ENCODE peak calls at places on chromosome 1, in seven cellular contexts. One of them, this sample, is unnamed.
A peak's percentile ranks its signal among the peaks of the same experiment; 100 is the strongest.

GRCh38 chr1:54980528-54981241 is at the start of gene TMEM61:
- DNase-seq in heart right ventricle: no peak
- DNase-seq in fibroblast of lung: no peak
- DNase-seq in heart left ventricle: no peak
- DNase-seq in upper lobe of right lung: peak; percentile 74
- DNase-seq in aorta: no peak
- DNase-seq in effector memory CD4-positive, alpha-beta T cell: no peak
- DNase-seq in this sample: no peak

GRCh38 chr1:106646261-106646660 is 410.2 kb upstream of the PRMT6 start:
- DNase-seq in heart right ventricle: no peak
- DNase-seq in fibroblast of lung: no peak
- DNase-seq in heart left ventricle: no peak
- DNase-seq in upper lobe of right lung: no peak
- DNase-seq in aorta: no peak
- DNase-seq in effector memory CD4-positive, alpha-beta T cell: no peak
- DNase-seq in this sample: no peak

GRCh38 chr1:87914396-87914795 is 585.7 kb downstream of the LMO4 start:
- DNase-seq in heart right ventricle: no peak
- DNase-seq in fibroblast of lung: peak; percentile 12
- DNase-seq in heart left ventricle: no peak
- DNase-seq in upper lobe of right lung: no peak
- DNase-seq in aorta: no peak
- DNase-seq in effector memory CD4-positive, alpha-beta T cell: no peak
- DNase-seq in this sample: no peak

GRCh38 chr1:56507925-56508522 is 71.3 kb downstream of the PLPP3 start:
- DNase-seq in heart right ventricle: peak; percentile 24
- DNase-seq in fibroblast of lung: no peak
- DNase-seq in heart left ventricle: no peak
- DNase-seq in upper lobe of right lung: no peak
- DNase-seq in aorta: no peak
- DNase-seq in effector memory CD4-positive, alpha-beta T cell: no peak
- DNase-seq in this sample: no peak

GRCh38 chr1:23283660-23284602 is 60.2 kb downstream of the HNRNPR start:
- DNase-seq in heart right ventricle: no peak
- DNase-seq in fibroblast of lung: peak; percentile 73
- DNase-seq in heart left ventricle: no peak
- DNase-seq in upper lobe of right lung: no peak
- DNase-seq in aorta: no peak
- DNase-seq in effector memory CD4-positive, alpha-beta T cell: no peak
- DNase-seq in this sample: no peak

GRCh38 chr1:53681647-53682368 is 57.2 kb downstream of the GLIS1 start:
- DNase-seq in heart right ventricle: peak; percentile 33
- DNase-seq in fibroblast of lung: peak; percentile 22
- DNase-seq in heart left ventricle: peak; percentile 40
- DNase-seq in upper lobe of right lung: no peak
- DNase-seq in aorta: no peak
- DNase-seq in effector memory CD4-positive, alpha-beta T cell: no peak
- DNase-seq in this sample: peak; percentile 26

GRCh38 chr1:91949356-91949699 is at the start of gene BRDT:
- DNase-seq in heart right ventricle: no peak
- DNase-seq in fibroblast of lung: no peak
- DNase-seq in heart left ventricle: no peak
- DNase-seq in upper lobe of right lung: no peak
- DNase-seq in aorta: no peak
- DNase-seq in effector memory CD4-positive, alpha-beta T cell: no peak
- DNase-seq in this sample: no peak

GRCh38 chr1:117106478-117106877 is 15.1 kb downstream of the TRIM45 start:
- DNase-seq in heart right ventricle: no peak
- DNase-seq in fibroblast of lung: no peak
- DNase-seq in heart left ventricle: no peak
- DNase-seq in upper lobe of right lung: no peak
- DNase-seq in aorta: no peak
- DNase-seq in effector memory CD4-positive, alpha-beta T cell: no peak
- DNase-seq in this sample: no peak

GRCh38 chr1:210586785-210587184 is 258.1 kb downstream of the HHAT start:
- DNase-seq in heart right ventricle: no peak
- DNase-seq in fibroblast of lung: peak; percentile 3
- DNase-seq in heart left ventricle: no peak
- DNase-seq in upper lobe of right lung: no peak
- DNase-seq in aorta: no peak
- DNase-seq in effector memory CD4-positive, alpha-beta T cell: no peak
- DNase-seq in this sample: no peak

GRCh38 chr1:56833088-56833487 is 13.9 kb upstream of the FYB2 start:
- DNase-seq in heart right ventricle: no peak
- DNase-seq in fibroblast of lung: no peak
- DNase-seq in heart left ventricle: no peak
- DNase-seq in upper lobe of right lung: no peak
- DNase-seq in aorta: no peak
- DNase-seq in effector memory CD4-positive, alpha-beta T cell: no peak
- DNase-seq in this sample: no peak

GRCh38 chr1:197933647-197934046 is 16.5 kb downstream of the LHX9 start:
- DNase-seq in heart right ventricle: no peak
- DNase-seq in fibroblast of lung: no peak
- DNase-seq in heart left ventricle: no peak
- DNase-seq in upper lobe of right lung: no peak
- DNase-seq in aorta: no peak
- DNase-seq in effector memory CD4-positive, alpha-beta T cell: no peak
- DNase-seq in this sample: no peak

GRCh38 chr1:229336345-229336744 is 6.5 kb downstream of the CCSAP start:
- DNase-seq in heart right ventricle: no peak
- DNase-seq in fibroblast of lung: no peak
- DNase-seq in heart left ventricle: no peak
- DNase-seq in upper lobe of right lung: no peak
- DNase-seq in aorta: no peak
- DNase-seq in effector memory CD4-positive, alpha-beta T cell: no peak
- DNase-seq in this sample: no peak

GRCh38 chr1:173954179-173954578 is 37.1 kb upstream of the SERPINC1 start:
- DNase-seq in heart right ventricle: no peak
- DNase-seq in fibroblast of lung: peak; percentile 51
- DNase-seq in heart left ventricle: no peak
- DNase-seq in upper lobe of right lung: no peak
- DNase-seq in aorta: no peak
- DNase-seq in effector memory CD4-positive, alpha-beta T cell: no peak
- DNase-seq in this sample: no peak

GRCh38 chr1:228941673-228942072 is 206.4 kb downstream of the RHOU start:
- DNase-seq in heart right ventricle: no peak
- DNase-seq in fibroblast of lung: no peak
- DNase-seq in heart left ventricle: no peak
- DNase-seq in upper lobe of right lung: no peak
- DNase-seq in aorta: no peak
- DNase-seq in effector memory CD4-positive, alpha-beta T cell: no peak
- DNase-seq in this sample: no peak

GRCh38 chr1:235160395-235160964 is 570 bp downstream of the RBM34 start:
- DNase-seq in heart right ventricle: no peak
- DNase-seq in fibroblast of lung: peak; percentile 74
- DNase-seq in heart left ventricle: no peak
- DNase-seq in upper lobe of right lung: no peak
- DNase-seq in aorta: no peak
- DNase-seq in effector memory CD4-positive, alpha-beta T cell: no peak
- DNase-seq in this sample: no peak

GRCh38 chr1:208174200-208174599 is 70.0 kb downstream of the PLXNA2 start:
- DNase-seq in heart right ventricle: no peak
- DNase-seq in fibroblast of lung: peak; percentile 32
- DNase-seq in heart left ventricle: no peak
- DNase-seq in upper lobe of right lung: no peak
- DNase-seq in aorta: no peak
- DNase-seq in effector memory CD4-positive, alpha-beta T cell: no peak
- DNase-seq in this sample: no peak

GRCh38 chr1:208172389-208173140 is 71.6 kb downstream of the PLXNA2 start:
- DNase-seq in heart right ventricle: no peak
- DNase-seq in fibroblast of lung: peak; percentile 39
- DNase-seq in heart left ventricle: no peak
- DNase-seq in upper lobe of right lung: no peak
- DNase-seq in aorta: no peak
- DNase-seq in effector memory CD4-positive, alpha-beta T cell: no peak
- DNase-seq in this sample: no peak

GRCh38 chr1:208174736-208175507 is 69.3 kb downstream of the PLXNA2 start:
- DNase-seq in heart right ventricle: no peak
- DNase-seq in fibroblast of lung: peak; percentile 73
- DNase-seq in heart left ventricle: no peak
- DNase-seq in upper lobe of right lung: no peak
- DNase-seq in aorta: no peak
- DNase-seq in effector memory CD4-positive, alpha-beta T cell: no peak
- DNase-seq in this sample: no peak

GRCh38 chr1:208175508-208175895 is 68.7 kb downstream of the PLXNA2 start:
- DNase-seq in heart right ventricle: no peak
- DNase-seq in fibroblast of lung: no peak
- DNase-seq in heart left ventricle: no peak
- DNase-seq in upper lobe of right lung: no peak
- DNase-seq in aorta: no peak
- DNase-seq in effector memory CD4-positive, alpha-beta T cell: no peak
- DNase-seq in this sample: no peak

DNA sequence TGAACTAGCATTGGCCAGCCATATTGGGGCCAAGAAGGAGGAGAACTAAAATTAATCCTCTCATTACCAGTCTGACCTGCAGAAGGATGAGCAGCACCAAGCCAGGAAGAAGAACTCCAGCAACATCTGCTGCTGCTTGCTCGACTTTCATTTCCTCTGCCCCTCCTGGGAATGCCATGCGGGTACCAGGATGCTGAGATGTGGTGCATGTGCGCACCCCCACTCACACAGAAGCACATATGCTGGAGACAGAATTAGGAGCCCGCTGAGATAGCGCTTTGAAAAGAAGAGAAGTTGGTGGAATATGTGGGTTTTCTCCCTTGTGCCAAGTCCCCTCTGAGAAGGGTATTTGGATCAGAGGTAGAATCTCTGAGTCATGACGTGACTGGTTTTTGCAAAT is 70.4 kb downstream of the PLXNA2 start:
- DNase-seq in heart right ventricle: no peak
- DNase-seq in fibroblast of lung: peak; percentile 43
- DNase-seq in heart left ventricle: no peak
- DNase-seq in upper lobe of right lung: no peak
- DNase-seq in aorta: no peak
- DNase-seq in effector memory CD4-positive, alpha-beta T cell: no peak
- DNase-seq in this sample: no peak
- H3K4me1 ChIP-seq in heart right ventricle: peaks cover 33% of the 10 kb centered on the region
- H3K4me1 ChIP-seq in fibroblast of lung: peaks cover 6% of the 10 kb centered on the region
- H3K4me1 ChIP-seq in heart left ventricle: peaks cover 64% of the 10 kb centered on the region
- H3K4me1 ChIP-seq in upper lobe of right lung: peaks cover 25% of the 10 kb centered on the region
- H3K4me1 ChIP-seq in aorta: peaks cover 9% of the 10 kb centered on the region
- H3K4me1 ChIP-seq in effector memory CD4-positive, alpha-beta T cell: no peaks in the 10 kb centered on the region
- H3K4me1 ChIP-seq in this sample: no peaks in the 10 kb centered on the region

DNA sequence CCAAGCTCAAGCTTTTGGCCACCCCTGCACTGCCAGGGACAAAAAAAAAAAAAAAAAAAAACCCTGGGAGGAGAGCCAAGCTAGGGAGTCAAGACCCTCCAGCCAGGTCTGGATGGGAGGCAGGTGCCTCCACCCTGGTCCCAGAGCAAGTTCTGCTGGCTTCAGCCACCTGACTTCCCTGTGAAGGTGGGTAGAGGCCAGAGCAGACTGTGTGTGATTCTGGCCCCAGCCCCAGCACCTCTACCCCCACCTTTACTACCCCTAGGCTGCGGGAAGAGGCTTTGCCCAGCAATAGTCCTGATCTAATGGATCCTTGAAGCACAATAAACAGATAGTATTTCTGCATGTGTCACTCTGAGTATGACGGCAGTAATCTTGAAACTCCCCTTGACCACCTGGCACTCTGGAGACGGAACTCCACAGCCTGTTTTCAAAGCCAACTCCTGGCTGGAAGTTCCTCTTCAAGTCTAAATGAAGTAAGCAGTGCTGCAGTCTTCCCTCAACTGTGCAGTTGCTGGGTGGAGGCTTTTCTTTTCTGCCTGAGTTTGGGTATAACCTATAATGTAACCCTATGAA is 9.8 kb downstream of the PDZK1IP1 start:
- DNase-seq in heart right ventricle: no peak
- DNase-seq in fibroblast of lung: no peak
- DNase-seq in heart left ventricle: no peak
- DNase-seq in upper lobe of right lung: peak; percentile 44
- DNase-seq in aorta: no peak
- DNase-seq in effector memory CD4-positive, alpha-beta T cell: no peak
- DNase-seq in this sample: no peak
- H3K4me3 ChIP-seq in heart right ventricle: no peak overlapping the region
- H3K4me3 ChIP-seq in fibroblast of lung: no peak overlapping the region
- H3K4me3 ChIP-seq in heart left ventricle: no peak overlapping the region
- H3K4me3 ChIP-seq in upper lobe of right lung: no peak overlapping the region
- H3K4me3 ChIP-seq in aorta: no peak overlapping the region
- H3K4me3 ChIP-seq in effector memory CD4-positive, alpha-beta T cell: no peak overlapping the region
- H3K4me3 ChIP-seq in this sample: no peak overlapping the region

DNA sequence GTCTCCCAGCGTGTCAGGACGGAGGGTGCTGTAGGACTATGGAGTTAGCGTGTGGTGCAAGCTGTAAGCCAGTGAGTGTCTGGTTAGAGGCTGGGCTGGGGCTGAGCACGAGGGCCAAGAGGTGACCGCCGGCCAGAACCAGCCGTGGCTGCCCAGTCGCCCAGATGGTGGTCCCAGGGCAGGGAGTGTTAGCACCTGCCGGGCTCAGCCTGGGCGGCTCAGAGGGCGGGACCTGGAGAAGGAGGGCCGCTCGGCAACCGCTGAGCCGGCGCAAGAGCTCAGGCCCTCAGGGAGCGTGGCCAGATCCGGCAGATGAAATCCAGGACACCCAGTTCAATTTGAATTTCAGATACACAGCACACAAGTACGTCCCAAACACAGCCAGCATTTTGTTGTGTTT is 87.9 kb downstream of the PRDM16 start:
- DNase-seq in heart right ventricle: no peak
- DNase-seq in fibroblast of lung: no peak
- DNase-seq in heart left ventricle: no peak
- DNase-seq in upper lobe of right lung: no peak
- DNase-seq in aorta: no peak
- DNase-seq in effector memory CD4-positive, alpha-beta T cell: no peak
- DNase-seq in this sample: no peak
- H3K4me1 ChIP-seq in heart right ventricle: peaks cover 11% of the 10 kb centered on the region
- H3K4me1 ChIP-seq in fibroblast of lung: no peaks in the 10 kb centered on the region
- H3K4me1 ChIP-seq in heart left ventricle: peaks cover 9% of the 10 kb centered on the region
- H3K4me1 ChIP-seq in upper lobe of right lung: peaks cover 7% of the 10 kb centered on the region
- H3K4me1 ChIP-seq in aorta: no peaks in the 10 kb centered on the region
- H3K4me1 ChIP-seq in effector memory CD4-positive, alpha-beta T cell: no peaks in the 10 kb centered on the region
- H3K4me1 ChIP-seq in this sample: no peaks in the 10 kb centered on the region

GRCh38 chr1:6602669-6603423 is at the start of gene KLHL21:
- DNase-seq in heart right ventricle: peak; percentile 92
- DNase-seq in fibroblast of lung: peak; percentile 86
- DNase-seq in heart left ventricle: peak; percentile 93
- DNase-seq in upper lobe of right lung: peak; percentile 95
- DNase-seq in aorta: peak; percentile 97
- DNase-seq in effector memory CD4-positive, alpha-beta T cell: peak; percentile 73
- DNase-seq in this sample: peak; percentile 74

GRCh38 chr1:6601865-6602668 is 602 bp downstream of the KLHL21 start:
- DNase-seq in heart right ventricle: peak; percentile 60
- DNase-seq in fibroblast of lung: peak; percentile 71
- DNase-seq in heart left ventricle: no peak
- DNase-seq in upper lobe of right lung: peak; percentile 81
- DNase-seq in aorta: peak; percentile 83
- DNase-seq in effector memory CD4-positive, alpha-beta T cell: no peak
- DNase-seq in this sample: no peak

GRCh38 chr1:6601049-6601864 is 1.4 kb downstream of the KLHL21 start:
- DNase-seq in heart right ventricle: peak; percentile 60
- DNase-seq in fibroblast of lung: peak; percentile 92
- DNase-seq in heart left ventricle: peak; percentile 78
- DNase-seq in upper lobe of right lung: peak; percentile 79
- DNase-seq in aorta: peak; percentile 93
- DNase-seq in effector memory CD4-positive, alpha-beta T cell: peak; percentile 75
- DNase-seq in this sample: no peak

GRCh38 chr1:6603424-6603850 is 768 bp upstream of the KLHL21 start:
- DNase-seq in heart right ventricle: peak; percentile 69
- DNase-seq in fibroblast of lung: peak; percentile 84
- DNase-seq in heart left ventricle: peak; percentile 70
- DNase-seq in upper lobe of right lung: peak; percentile 81
- DNase-seq in aorta: peak; percentile 86
- DNase-seq in effector memory CD4-positive, alpha-beta T cell: peak; percentile 40
- DNase-seq in this sample: peak; percentile 67

GRCh38 chr1:6603851-6604558 is 1.3 kb upstream of the KLHL21 start:
- DNase-seq in heart right ventricle: peak; percentile 72
- DNase-seq in fibroblast of lung: peak; percentile 92
- DNase-seq in heart left ventricle: peak; percentile 81
- DNase-seq in upper lobe of right lung: peak; percentile 81
- DNase-seq in aorta: peak; percentile 93
- DNase-seq in effector memory CD4-positive, alpha-beta T cell: no peak
- DNase-seq in this sample: peak; percentile 40
- H3K4me3 ChIP-seq in heart right ventricle: peak overlapping the region; percentile 86
- H3K4me3 ChIP-seq in fibroblast of lung: peak overlapping the region; percentile 54
- H3K4me3 ChIP-seq in heart left ventricle: no peak overlapping the region
- H3K4me3 ChIP-seq in upper lobe of right lung: peak overlapping the region; percentile 81
- H3K4me3 ChIP-seq in aorta: no peak overlapping the region
- H3K4me3 ChIP-seq in effector memory CD4-positive, alpha-beta T cell: peak overlapping the region; percentile 95
- H3K4me3 ChIP-seq in this sample: peak overlapping the region; percentile 98

This sample was measured in naive thymus-derived CD4-positive, alpha-beta T cell.